ENCODE peak calls at places on chromosomes 1 and 21, in eight cellular contexts. M, V, X, R, J, G, T and F are unnamed samples.

GRCh38 chr21:38678827-38679226 is 126.9 kb upstream of the ETS2 start:
- DNase-seq in T (no peak), M (no peak), R (no peak), V (no peak), G (no peak), X (no peak), J (no peak), F (no peak)

GRCh38 chr1:1207254-1207902 is 986 bp upstream of the TNFRSF18 start:
- DNase-seq in M (no peak), X (no peak), T (no peak), V (no peak), R (peak; percentile 10), G (no peak), J (no peak), F (no peak)

GRCh38 chr1:21866629-21867009 is 54.6 kb downstream of the LDLRAD2 start:
- DNase-seq in T (peak; percentile 17), X (no peak), G (no peak), M (no peak), J (no peak), V (no peak), R (no peak), F (no peak)

GRCh38 chr1:202659541-202659940 is 50.7 kb downstream of the SYT2 start:
- DNase-seq in G (no peak), X (no peak), V (no peak), R (no peak), T (no peak), J (no peak), M (no peak), F (no peak)

GRCh38 chr1:8257621-8258020 is 60.3 kb upstream of the SLC45A1 start:
- DNase-seq in T (no peak), R (no peak), J (no peak), G (no peak), V (no peak), M (no peak), X (no peak), F (no peak)

GRCh38 chr21:44013380-44014088 is 1.4 kb downstream of the TRAPPC10 start:
- DNase-seq in G (no peak), M (peak; percentile 30), J (peak; percentile 42), R (no peak), X (peak; percentile 18), T (no peak), V (no peak), F (no peak)

GRCh38 chr1:204321665-204322064 is 38.1 kb downstream of the PLEKHA6 start:
- DNase-seq in X (no peak), R (no peak), M (no peak), V (no peak), J (no peak), T (no peak), G (no peak), F (no peak)

GRCh38 chr1:180586671-180587155 is 27.9 kb downstream of the OVAAL start:
- DNase-seq in X (peak; percentile 29), G (no peak), R (no peak), V (no peak), J (no peak), M (no peak), T (peak; percentile 61), F (no peak)

GRCh38 chr1:18256318-18257235 is 149.0 kb downstream of the IGSF21 start:
- DNase-seq in M (no peak), V (peak; percentile 71), X (peak; percentile 46), G (peak; percentile 84), T (peak; percentile 76), R (peak; percentile 27), J (peak; percentile 7), F (no peak)

GRCh38 chr1:75502776-75503175 is 108.1 kb downstream of the SLC44A5 start:
- DNase-seq in X (no peak), V (no peak), G (no peak), R (no peak), M (no peak), T (no peak), J (no peak), F (no peak)

GRCh38 chr1:84959294-84959693 is 37.6 kb downstream of the MCOLN2 start:
- DNase-seq in G (no peak), R (no peak), J (peak; percentile 31), V (no peak), M (no peak), X (no peak), T (no peak), F (no peak)

GRCh38 chr1:15406911-15407559 is 2.7 kb upstream of the EFHD2 start:
- DNase-seq in V (no peak), G (no peak), J (no peak), M (no peak), T (no peak), R (no peak), X (peak; percentile 23), F (peak; percentile 85)

GRCh38 chr21:29024474-29025327 is at the start of gene USP16:
- DNase-seq in G (peak; percentile 90), J (peak; percentile 90), R (peak; percentile 96), X (peak; percentile 97), T (peak; percentile 99), V (peak; percentile 98), M (peak; percentile 88), F (peak; percentile 98)

GRCh38 chr1:95733671-95734070 is 499.7 kb downstream of the RWDD3 start:
- DNase-seq in M (no peak), G (no peak), R (no peak), T (no peak), J (no peak), V (no peak), X (no peak), F (no peak)

GRCh38 chr1:12127206-12127810 is 39.5 kb upstream of the TNFRSF1B start:
- DNase-seq in M (no peak), T (no peak), R (no peak), V (no peak), G (no peak), J (no peak), X (no peak), F (no peak)

GRCh38 chr1:204211021-204211420 is 2.8 kb downstream of the GOLT1A start:
- DNase-seq in V (no peak), X (no peak), G (no peak), R (no peak), J (no peak), T (no peak), M (no peak), F (no peak)

GRCh38 chr1:205354259-205354904 is 2.3 kb downstream of the KLHDC8A start:
- DNase-seq in T (peak; percentile 87), G (peak; percentile 36), X (peak; percentile 69), M (peak; percentile 46), V (peak; percentile 71), J (peak; percentile 47), R (no peak), F (peak; percentile 65)

GRCh38 chr1:2258996-2259395 is 30.9 kb downstream of the SKI start:
- DNase-seq in R (no peak), T (no peak), X (no peak), G (no peak), M (peak; percentile 71), J (peak; percentile 65), V (no peak), F (no peak)

GRCh38 chr1:89900791-89901708 is 80.2 kb downstream of the LRRC8D start:
- DNase-seq in J (no peak), X (no peak), G (no peak), V (no peak), T (no peak), R (no peak), M (no peak), F (no peak)

GRCh38 chr1:15008783-15009709 is 144.5 kb upstream of the TMEM51 start:
- DNase-seq in G (no peak), J (no peak), T (no peak), M (no peak), X (no peak), V (no peak), R (no peak), F (no peak)

GRCh38 chr1:26047278-26047874 is 1.5 kb upstream of the SLC30A2 start:
- DNase-seq in X (no peak), V (no peak), M (no peak), R (no peak), G (no peak), J (no peak), T (peak; percentile 66), F (no peak)

GRCh38 chr1:90443340-90443739 is 273.8 kb downstream of the BARHL2 start:
- DNase-seq in R (no peak), J (no peak), X (no peak), V (no peak), G (no peak), T (no peak), M (no peak), F (no peak)

GRCh38 chr1:159090566-159091546 is 14.3 kb upstream of the AIM2 start:
- DNase-seq in G (no peak), V (no peak), X (no peak), M (no peak), R (no peak), J (no peak), T (no peak), F (no peak)

GRCh38 chr1:218686258-218686657 is 341.1 kb downstream of the TGFB2 start:
- DNase-seq in G (no peak), R (no peak), J (no peak), X (no peak), T (no peak), V (no peak), M (no peak), F (no peak)

GRCh38 chr21:38400195-38400695 is 98.0 kb downstream of the ERG start:
- DNase-seq in R (no peak), M (no peak), X (no peak), G (no peak), V (no peak), T (no peak), J (no peak), F (no peak)

GRCh38 chr1:244429818-244430217 is 21.9 kb downstream of the ADSS2 start:
- DNase-seq in G (no peak), R (no peak), V (no peak), M (no peak), T (no peak), J (no peak), X (no peak), F (no peak)

GRCh38 chr1:205382561-205382960 is 25.8 kb upstream of the KLHDC8A start:
- DNase-seq in V (no peak), G (no peak), J (no peak), M (no peak), T (no peak), R (no peak), X (no peak), F (peak; percentile 30)

GRCh38 chr21:29164330-29164942 is 34.0 kb downstream of the MAP3K7CL start:
- DNase-seq in J (no peak), R (no peak), G (no peak), X (peak; percentile 84), V (peak; percentile 53), M (no peak), T (peak; percentile 86), F (no peak)

GRCh38 chr1:158972841-158973240 is 36.9 kb upstream of the IFI16 start:
- DNase-seq in G (no peak), M (no peak), X (peak; percentile 34), V (no peak), T (peak; percentile 72), R (no peak), J (no peak), F (no peak)

GRCh38 chr1:182185822-182186756 is 124.6 kb upstream of the ZNF648 start:
- DNase-seq in X (peak; percentile 94), T (peak; percentile 88), V (peak; percentile 48), R (no peak), G (no peak), J (no peak), M (no peak), F (no peak)

GRCh38 chr1:90831910-90832309 is 114.8 kb upstream of the BARHL2 start:
- DNase-seq in R (no peak), V (peak; percentile 66), J (no peak), M (no peak), T (no peak), G (no peak), X (no peak), F (no peak)